ENCODE peak calls at places on chromosomes 7 and 10, in four cellular contexts. R, V, L and P are unnamed samples.

GRCh38 chr10:122172311-122173008 is 98.6 kb upstream of the BTBD16 start:
- DNase-seq in L (no peak), R (no peak), V (no peak), P (no peak)

GRCh38 chr10:78194539-78195402 is 161.1 kb downstream of the RPS24 start:
- DNase-seq in V (no peak), L (no peak), R (no peak), P (no peak)

GRCh38 chr7:142568430-142569097 is 180.7 kb upstream of the PRSS1 start:
- DNase-seq in R (no peak), V (peak; percentile 94), L (no peak), P (no peak)

GRCh38 chr7:26616235-26616634 is 248.2 kb downstream of the SKAP2 start:
- DNase-seq in R (no peak), L (no peak), V (no peak), P (no peak)

GRCh38 chr7:130955560-130955919 is 221.5 kb upstream of the KLF14 start:
- DNase-seq in R (no peak), V (no peak), L (no peak), P (no peak)

GRCh38 chr7:99121496-99122021 is 22.3 kb downstream of the SMURF1 start:
- DNase-seq in V (no peak), R (no peak), L (no peak), P (no peak)

GRCh38 chr10:98436704-98437103 is 10.0 kb downstream of the HPS1 start:
- DNase-seq in R (no peak), L (no peak), V (no peak), P (no peak)

GRCh38 chr7:49001610-49002033 is 77.3 kb downstream of the CDC14C start:
- DNase-seq in L (no peak), R (no peak), V (no peak), P (no peak)

GRCh38 chr7:7795736-7796135 is 77.3 kb upstream of the RPA3 start:
- DNase-seq in L (no peak), V (peak; percentile 82), R (no peak), P (no peak)

GRCh38 chr7:148697950-148698396 is 730 bp upstream of the CUL1 start:
- DNase-seq in V (peak; percentile 9), L (no peak), R (peak; percentile 9), P (no peak)

GRCh38 chr7:66110861-66111260 is 3.8 kb upstream of the CRCP start:
- DNase-seq in R (no peak), V (peak; percentile 96), L (no peak), P (no peak)

GRCh38 chr10:131211146-131211545 is 100.4 kb downstream of the TCERG1L start:
- DNase-seq in V (no peak), R (no peak), L (no peak), P (no peak)

GRCh38 chr7:157603716-157604115 is 266.9 kb downstream of the DNAJB6 start:
- DNase-seq in R (no peak), V (no peak), L (no peak), P (no peak)

GRCh38 chr10:88810196-88810961 is 7.8 kb downstream of the LIPM start:
- DNase-seq in L (no peak), R (peak; percentile 6), V (peak; percentile 62), P (no peak)

GRCh38 chr10:60470091-60470490 is 80.4 kb upstream of the ANK3 start:
- DNase-seq in R (no peak), V (no peak), L (no peak), P (no peak)

GRCh38 chr7:41785265-41785664 is 82.4 kb upstream of the INHBA start:
- DNase-seq in R (no peak), V (no peak), L (no peak), P (no peak)

GRCh38 chr10:59177031-59177861 is 803 bp downstream of the PHYHIPL start:
- DNase-seq in V (peak; percentile 65), R (no peak), L (no peak), P (peak; percentile 21)

GRCh38 chr7:95375591-95376294 is 20.4 kb downstream of the PON3 start:
- DNase-seq in L (no peak), V (no peak), R (no peak), P (no peak)

GRCh38 chr7:21365866-21366624 is 61.8 kb upstream of the SP4 start:
- DNase-seq in V (no peak), R (no peak), L (no peak), P (no peak)